ENCODE peak calls at places on chromosomes 1 and 21, in ten cellular contexts. D is astrocyte, F is body of pancreas, B is endodermal cell, X is fibroblast of lung, R is IMR-90, Z is Calu3, O is A549, L is thoracic aorta, I is transverse colon. K is an unnamed sample.

GRCh38 chr1:23592209-23592905 is 33.1 kb upstream of the ID3 start:
- DNase-seq in X (no peak), D (no peak), O (no peak), I (no peak), B (no peak), R (no peak), Z (no peak), L (no peak), F (no peak), K (peak; percentile 68)

GRCh38 chr1:239218296-239218695 is 168.1 kb upstream of the CHRM3 start:
- DNase-seq in B (no peak), R (no peak), L (no peak), O (no peak), X (no peak), F (no peak), D (no peak), I (no peak), Z (no peak), K (no peak)

GRCh38 chr1:214593158-214593557 is 9.8 kb upstream of the CENPF start:
- DNase-seq in L (no peak), B (no peak), F (no peak), X (no peak), D (no peak), I (no peak), Z (no peak), O (no peak), R (no peak), K (no peak)

GRCh38 chr1:13583592-13583963 is at the start of gene PDPN:
- DNase-seq in X (peak; percentile 75), I (peak; percentile 18), L (no peak), O (no peak), Z (no peak), D (peak; percentile 59), B (peak; percentile 94), R (no peak), F (peak; percentile 21), K (no peak)

GRCh38 chr21:46038871-46039397 is 57.4 kb downstream of the COL6A1 start:
- DNase-seq in X (peak; percentile 97), I (no peak), Z (peak; percentile 59), R (peak; percentile 83), F (peak; percentile 51), O (no peak), L (peak; percentile 67), B (peak; percentile 56), D (peak; percentile 96), K (no peak)

GRCh38 chr1:231544943-231545592 is 16.6 kb downstream of the TSNAX start:
- DNase-seq in I (no peak), R (no peak), O (no peak), L (no peak), F (no peak), X (no peak), D (no peak), Z (no peak), B (no peak), K (no peak)

GRCh38 chr1:83996621-83997020 is 2.3 kb downstream of the TTLL7 start:
- DNase-seq in L (no peak), O (no peak), I (no peak), D (peak; percentile 86), F (no peak), X (peak; percentile 88), Z (no peak), B (no peak), R (peak; percentile 78), K (no peak)

GRCh38 chr1:155038602-155039307 is 5.1 kb downstream of the DCST1 start:
- DNase-seq in L (no peak), D (peak; percentile 10), Z (no peak), O (no peak), R (peak; percentile 19), X (peak; percentile 17), B (no peak), I (peak; percentile 79), F (no peak), K (no peak)

GRCh38 chr1:20266141-20266540 is 24.5 kb upstream of the VWA5B1 start:
- DNase-seq in Z (no peak), F (no peak), O (no peak), I (no peak), B (no peak), X (peak; percentile 84), L (no peak), R (peak; percentile 49), D (peak; percentile 74), K (no peak)

GRCh38 chr21:36773995-36774394 is 75.1 kb downstream of the SIM2 start:
- DNase-seq in O (no peak), X (no peak), L (no peak), F (no peak), I (no peak), B (no peak), R (no peak), Z (no peak), D (no peak), K (no peak)

GRCh38 chr1:155005076-155005971 is 2.7 kb downstream of the ZBTB7B start:
- DNase-seq in Z (no peak), B (no peak), F (peak; percentile 87), L (peak; percentile 33), I (peak; percentile 86), X (peak; percentile 27), O (no peak), D (no peak), R (no peak), K (peak; percentile 41)

GRCh38 chr1:6495041-6495441 is 3.6 kb upstream of the PLEKHG5 start:
- DNase-seq in X (no peak), O (no peak), Z (no peak), D (no peak), F (no peak), I (no peak), R (no peak), B (peak; percentile 54), L (no peak), K (no peak)

GRCh38 chr1:94856004-94856403 is 35.8 kb downstream of the SLC44A3 start:
- DNase-seq in Z (no peak), L (no peak), D (no peak), X (no peak), I (no peak), F (no peak), R (no peak), O (no peak), B (no peak), K (no peak)

GRCh38 chr1:55547441-55547840 is 332.3 kb upstream of the USP24 start:
- DNase-seq in L (no peak), O (no peak), I (no peak), B (no peak), X (no peak), R (peak; percentile 31), Z (no peak), F (no peak), D (no peak), K (no peak)

GRCh38 chr1:227920426-227920825 is 27.3 kb downstream of the WNT9A start:
- DNase-seq in L (no peak), B (no peak), F (no peak), Z (no peak), R (no peak), I (no peak), D (no peak), O (no peak), X (no peak), K (no peak)
- TF ChIP-seq CTCF in L (no peak), B (no peak), F (no peak), Z (no peak), R (no peak), I (no peak), D (no peak), O (no peak), X (no peak), K (no peak)

GRCh38 chr1:181369416-181369815 is 113.9 kb upstream of the CACNA1E start:
- DNase-seq in O (no peak), F (no peak), X (no peak), L (no peak), R (no peak), D (no peak), I (no peak), B (peak; percentile 17), Z (no peak), K (no peak)

GRCh38 chr1:181366910-181367309 is 116.4 kb upstream of the CACNA1E start:
- DNase-seq in R (no peak), F (no peak), B (no peak), Z (no peak), I (no peak), O (no peak), X (no peak), D (no peak), L (no peak), K (no peak)

GRCh38 chr1:181359012-181359411 is 124.3 kb upstream of the CACNA1E start:
- DNase-seq in L (no peak), F (no peak), I (no peak), R (no peak), D (no peak), O (no peak), X (no peak), B (no peak), Z (no peak), K (no peak)

DNA sequence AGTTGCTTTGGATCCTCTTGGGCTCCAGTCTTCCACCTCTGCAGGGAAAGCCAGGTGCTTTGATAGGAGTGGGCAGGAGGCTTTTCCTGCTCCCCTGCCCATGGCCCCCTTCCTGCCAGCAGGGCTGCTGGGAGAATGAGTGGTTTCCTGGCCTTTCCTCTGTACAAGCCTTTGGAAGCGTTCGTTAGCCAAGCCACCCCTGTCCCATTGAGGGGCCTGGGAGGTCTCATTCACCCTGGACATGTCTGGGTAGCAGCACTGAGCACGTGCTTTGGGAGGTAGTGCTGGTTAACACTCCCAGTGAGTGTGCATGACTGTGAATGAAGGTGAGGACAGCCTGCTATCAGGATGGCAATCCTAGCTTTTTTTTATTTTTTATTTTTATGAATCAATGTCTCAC is 118.5 kb upstream of the CACNA1E start:
- DNase-seq in I (no peak), Z (no peak), D (no peak), O (no peak), X (no peak), B (no peak), L (no peak), R (no peak), F (no peak), K (no peak)
- TF ChIP-seq CTCF in I (no peak), Z (no peak), D (no peak), O (no peak), X (no peak), B (no peak), L (no peak), R (no peak), F (no peak), K (no peak)

DNA sequence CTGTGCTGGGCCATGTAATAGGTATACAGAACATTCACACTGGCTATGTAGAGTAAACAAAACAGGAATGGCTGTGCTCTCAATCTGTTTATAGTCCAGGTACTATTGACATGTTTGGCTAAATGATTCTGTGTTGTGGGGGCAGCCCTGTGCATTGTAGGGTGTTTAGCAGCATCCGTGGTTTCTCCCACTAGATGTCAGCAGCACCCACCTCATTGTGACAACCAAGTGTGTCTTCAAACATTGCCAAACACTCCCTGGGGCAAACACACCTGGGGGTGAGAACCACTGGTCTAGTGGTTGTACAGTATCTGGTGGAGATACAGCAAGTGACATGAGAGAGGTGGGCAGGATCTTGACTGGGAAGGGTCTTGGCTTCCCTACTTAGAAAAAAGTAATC is 80.4 kb upstream of the SPATA6 start:
- DNase-seq in L (no peak), Z (peak; percentile 42), I (no peak), R (no peak), B (peak; percentile 70), O (no peak), F (peak; percentile 13), D (no peak), X (no peak), K (peak; percentile 31)
- TF ChIP-seq CTCF in L (no peak), Z (no peak), I (no peak), R (peak; percentile 5), B (peak; percentile 63), O (peak; percentile 21), F (peak; percentile 13), D (no peak), X (peak; percentile 29), K (peak; percentile 39)

DNA sequence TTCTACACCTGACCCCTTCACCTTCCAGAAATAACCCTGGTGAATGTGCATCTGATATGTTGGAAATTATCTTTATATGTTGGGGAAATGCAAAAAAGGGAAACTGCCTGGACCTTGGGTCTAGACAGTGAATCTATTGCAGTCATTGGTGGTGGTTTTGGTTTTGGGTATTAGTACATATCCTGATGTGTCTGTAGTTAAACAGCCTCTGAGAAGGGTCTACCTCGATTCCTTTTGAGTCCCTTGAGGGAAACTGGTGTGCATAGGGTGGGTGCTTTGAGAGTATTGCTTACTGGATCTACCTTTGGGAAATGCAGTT is 127.3 kb upstream of the KIAA0040 start:
- DNase-seq in X (no peak), R (no peak), I (no peak), L (no peak), B (no peak), F (no peak), Z (no peak), O (no peak), D (no peak), K (no peak)
- TF ChIP-seq CTCF in X (no peak), R (no peak), I (no peak), L (no peak), B (no peak), F (no peak), Z (peak; percentile 6), O (no peak), D (no peak), K (no peak)